ENCODE peak calls at places on chromosomes 12 and 14, in four cellular contexts. S, J, Z and R are unnamed samples.

GRCh38 chr12:131902332-131903241 is 8.2 kb downstream of the ULK1 start:
- DNase-seq in S (no peak), J (no peak), Z (no peak), R (no peak)

GRCh38 chr14:61420326-61420725 is 98.9 kb downstream of the PRKCH start:
- DNase-seq in S (peak; percentile 31), J (no peak), Z (no peak), R (no peak)

GRCh38 chr14:19878029-19878642 is 3.2 kb downstream of the OR4K2 start:
- DNase-seq in S (no peak), J (peak; percentile 43), Z (peak; percentile 30), R (peak; percentile 36)

GRCh38 chr14:79629372-79629771 is 581.9 kb downstream of the DIO2 start:
- DNase-seq in S (no peak), J (no peak), Z (no peak), R (no peak)

GRCh38 chr14:99755629-99756603 is 37.3 kb upstream of the EML1 start:
- DNase-seq in S (no peak), J (peak; percentile 18), Z (peak; percentile 24), R (peak; percentile 73)

GRCh38 chr12:116931665-116932064 is 20.9 kb downstream of the FBXW8 start:
- DNase-seq in S (no peak), J (no peak), Z (no peak), R (no peak)

GRCh38 chr12:121811434-121812319 is 7.9 kb downstream of the SETD1B start:
- DNase-seq in S (no peak), J (peak; percentile 75), Z (peak; percentile 57), R (peak; percentile 70)

GRCh38 chr12:65634061-65634460 is 190.2 kb upstream of the HMGA2 start:
- DNase-seq in S (no peak), J (no peak), Z (no peak), R (no peak)

GRCh38 chr14:84894254-84894653 is 635.7 kb upstream of the FLRT2 start:
- DNase-seq in S (no peak), J (no peak), Z (no peak), R (no peak)

GRCh38 chr12:24049771-24050170 is 100.3 kb upstream of the SOX5 start:
- DNase-seq in S (no peak), J (no peak), Z (no peak), R (no peak)

GRCh38 chr12:101685121-101685520 is 12.3 kb upstream of the CHPT1 start:
- DNase-seq in S (no peak), J (no peak), Z (no peak), R (no peak)

GRCh38 chr12:124547626-124548025 is 19.8 kb downstream of the NCOR2 start:
- DNase-seq in S (no peak), J (no peak), Z (no peak), R (no peak)

GRCh38 chr12:41437578-41437977 is 249.5 kb downstream of the PDZRN4 start:
- DNase-seq in S (no peak), J (no peak), Z (no peak), R (no peak)

GRCh38 chr12:18576104-18576622 is 161.6 kb downstream of the PLCZ1 start:
- DNase-seq in S (no peak), J (no peak), Z (no peak), R (no peak)

GRCh38 chr12:14185441-14186192 is 179.9 kb upstream of the ATF7IP start:
- DNase-seq in S (no peak), J (peak; percentile 58), Z (peak; percentile 26), R (peak; percentile 49)

GRCh38 chr14:102088012-102088792 is 1.4 kb upstream of the HSP90AA1 start:
- DNase-seq in S (peak; percentile 65), J (peak; percentile 64), Z (no peak), R (no peak)

GRCh38 chr14:80982711-80983110 is 27.3 kb downstream of the TSHR start:
- DNase-seq in S (no peak), J (no peak), Z (no peak), R (no peak)

GRCh38 chr12:107951024-107951423 is 176.5 kb downstream of the ASCL4 start:
- DNase-seq in S (no peak), J (peak; percentile 33), Z (no peak), R (no peak)

GRCh38 chr12:106956048-106956935 is 585 bp downstream of the TMEM263 start:
- DNase-seq in S (peak; percentile 44), J (peak; percentile 82), Z (peak; percentile 87), R (peak; percentile 61)

GRCh38 chr14:33849455-33849801 is 101.4 kb downstream of the EGLN3 start:
- DNase-seq in S (no peak), J (no peak), Z (no peak), R (no peak)

GRCh38 chr14:64074961-64075619 is 219.1 kb downstream of the ESR2 start:
- DNase-seq in S (no peak), J (no peak), Z (no peak), R (peak; percentile 10)

GRCh38 chr14:35257809-35258208 is 34.4 kb upstream of the PSMA6 start:
- DNase-seq in S (no peak), J (no peak), Z (no peak), R (no peak)

GRCh38 chr12:93848453-93849120 is 171.4 kb downstream of the CRADD start:
- DNase-seq in S (no peak), J (no peak), Z (no peak), R (no peak)

GRCh38 chr12:31518680-31519227 is 72.2 kb downstream of the DENND5B start:
- DNase-seq in S (peak; percentile 64), J (no peak), Z (peak; percentile 10), R (peak; percentile 97)

GRCh38 chr12:115922952-115923564 is 354.4 kb downstream of the MED13L start:
- DNase-seq in S (no peak), J (peak; percentile 49), Z (peak; percentile 49), R (peak; percentile 40)

GRCh38 chr14:59356783-59357182 is 108.4 kb downstream of the GPR135 start:
- DNase-seq in S (no peak), J (no peak), Z (no peak), R (no peak)

GRCh38 chr14:59356298-59356697 is 108.9 kb downstream of the GPR135 start:
- DNase-seq in S (no peak), J (no peak), Z (no peak), R (no peak)

GRCh38 chr14:59359451-59360124 is 105.6 kb downstream of the GPR135 start:
- DNase-seq in S (no peak), J (no peak), Z (no peak), R (no peak)

GRCh38 chr14:59358774-59359173 is 106.4 kb downstream of the GPR135 start:
- DNase-seq in S (no peak), J (no peak), Z (no peak), R (no peak)

GRCh38 chr14:59358105-59358504 is 107.1 kb downstream of the GPR135 start:
- DNase-seq in S (peak; percentile 49), J (peak; percentile 17), Z (peak; percentile 36), R (peak; percentile 18)
- TF ChIP-seq JUN in S (peak; percentile 34), J (no peak), Z (no peak), R (no peak)

DNA sequence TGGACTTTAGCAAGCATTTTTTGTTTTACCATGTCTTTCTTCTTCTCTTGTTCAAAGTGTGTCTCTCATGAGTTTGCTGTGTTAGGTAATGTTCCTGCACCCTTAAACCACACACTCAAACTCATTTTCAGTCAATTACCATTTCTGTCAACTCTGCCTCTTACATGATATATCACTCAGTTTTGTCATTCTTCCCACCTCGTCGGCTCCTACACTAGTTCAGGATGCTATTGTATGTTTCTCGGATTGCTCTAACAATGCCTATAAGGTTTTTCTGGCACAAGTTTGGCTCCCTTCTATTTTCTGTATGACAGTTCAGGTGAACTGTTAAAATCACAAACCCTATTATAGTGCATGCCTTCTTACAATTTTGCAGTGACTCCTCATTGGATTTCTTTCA is 260.8 kb upstream of the NAV3 start:
- DNase-seq in S (no peak), J (no peak), Z (no peak), R (no peak)
- TF ChIP-seq EP300 in S (no peak), J (no peak), Z (no peak), R (no peak)

GRCh38 chr12:2691001-2691339 is 103.8 kb upstream of the FKBP4 start:
- DNase-seq in S (no peak), J (no peak), Z (no peak), R (no peak)
- TF ChIP-seq MAX in S (no peak), J (no peak), Z (no peak), R (no peak)

DNA sequence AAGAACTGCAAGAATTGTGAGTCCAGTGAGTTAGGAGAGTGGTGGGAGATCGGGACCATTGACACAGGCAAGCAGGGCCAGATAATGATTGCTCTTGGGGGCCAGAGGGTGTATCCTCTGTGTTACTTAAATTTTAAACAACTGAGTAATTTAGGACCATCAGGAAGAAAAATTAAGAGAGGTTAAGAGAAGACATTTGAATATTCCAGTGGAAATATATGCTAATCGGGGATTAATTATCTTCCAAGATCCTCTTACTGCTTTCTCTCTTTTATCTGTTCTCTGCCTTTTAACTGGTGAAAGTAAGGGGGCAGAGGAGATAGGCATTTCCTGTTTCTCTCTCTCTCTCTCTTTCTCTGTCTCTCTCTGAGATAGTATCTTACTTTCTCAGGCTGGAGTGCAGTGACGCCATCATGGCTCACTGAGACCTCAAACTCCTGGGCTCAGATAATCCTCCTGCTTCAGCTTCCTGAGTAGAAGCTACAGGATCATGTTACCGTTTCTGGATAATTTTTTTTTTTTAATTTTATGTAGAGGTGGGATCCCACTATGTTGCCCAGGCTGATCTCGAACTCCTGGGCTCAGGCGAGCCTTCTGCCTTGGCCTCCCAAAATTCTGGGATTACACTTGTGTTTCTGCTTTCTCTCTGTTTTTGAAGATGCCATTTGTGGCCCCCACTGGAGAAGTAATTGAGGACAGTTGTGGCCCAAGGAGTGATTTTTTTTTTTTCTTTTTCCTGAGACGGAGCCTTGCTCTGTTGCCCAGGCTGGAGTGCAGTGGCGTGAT is 85.1 kb downstream of the DIP2B start:
- DNase-seq in S (no peak), J (peak; percentile 92), Z (no peak), R (no peak)
- TF ChIP-seq JUN in S (no peak), J (peak; percentile 87), Z (no peak), R (no peak)